ENCODE peak calls at places on chromosomes 6 and 20, in six cellular contexts. One of them, this sample, is unnamed.

GRCh38 chr6:156794963-156795362 is 17.8 kb downstream of the ARID1B start:
- DNase-seq in activated CD4-positive, alpha-beta T cell treated with anti-CD3 and anti-CD28 coated beads, Interleukin-2, amount 50 U/mL, for 48 hours: peak
- DNase-seq in stimulated activated CD4-positive, alpha-beta T cell treated with anti-CD3 and anti-CD28 coated beads, Interleukin-12 subunit alpha, Interleukin-12 subunit beta, amount 100 ng/mL, for 48 hours: no peak
- DNase-seq in ovary: no peak
- DNase-seq in central memory CD8-positive, alpha-beta T cell: no peak
- DNase-seq in glutamatergic neuron: no peak
- DNase-seq in this sample: no peak

GRCh38 chr6:35310265-35310831 is 12.7 kb downstream of the DEF6 start:
- DNase-seq in ovary: no peak
- DNase-seq in activated CD4-positive, alpha-beta T cell treated with anti-CD3 and anti-CD28 coated beads, Interleukin-2, amount 50 U/mL, for 48 hours: peak
- DNase-seq in glutamatergic neuron: no peak
- DNase-seq in central memory CD8-positive, alpha-beta T cell: no peak
- DNase-seq in stimulated activated CD4-positive, alpha-beta T cell treated with anti-CD3 and anti-CD28 coated beads, Interleukin-12 subunit alpha, Interleukin-12 subunit beta, amount 100 ng/mL, for 48 hours: peak
- DNase-seq in this sample: no peak

GRCh38 chr6:154537486-154537885 is 27.0 kb upstream of the CNKSR3 start:
- DNase-seq in central memory CD8-positive, alpha-beta T cell: no peak
- DNase-seq in stimulated activated CD4-positive, alpha-beta T cell treated with anti-CD3 and anti-CD28 coated beads, Interleukin-12 subunit alpha, Interleukin-12 subunit beta, amount 100 ng/mL, for 48 hours: no peak
- DNase-seq in activated CD4-positive, alpha-beta T cell treated with anti-CD3 and anti-CD28 coated beads, Interleukin-2, amount 50 U/mL, for 48 hours: no peak
- DNase-seq in glutamatergic neuron: peak
- DNase-seq in ovary: no peak
- DNase-seq in this sample: no peak

GRCh38 chr6:46948699-46949098 is 27.0 kb upstream of the ADGRF5 start:
- DNase-seq in central memory CD8-positive, alpha-beta T cell: no peak
- DNase-seq in glutamatergic neuron: no peak
- DNase-seq in stimulated activated CD4-positive, alpha-beta T cell treated with anti-CD3 and anti-CD28 coated beads, Interleukin-12 subunit alpha, Interleukin-12 subunit beta, amount 100 ng/mL, for 48 hours: no peak
- DNase-seq in ovary: no peak
- DNase-seq in activated CD4-positive, alpha-beta T cell treated with anti-CD3 and anti-CD28 coated beads, Interleukin-2, amount 50 U/mL, for 48 hours: no peak
- DNase-seq in this sample: peak

GRCh38 chr20:51036226-51036625 is 13.3 kb upstream of the KCNG1 start:
- DNase-seq in central memory CD8-positive, alpha-beta T cell: no peak
- DNase-seq in glutamatergic neuron: no peak
- DNase-seq in activated CD4-positive, alpha-beta T cell treated with anti-CD3 and anti-CD28 coated beads, Interleukin-2, amount 50 U/mL, for 48 hours: no peak
- DNase-seq in stimulated activated CD4-positive, alpha-beta T cell treated with anti-CD3 and anti-CD28 coated beads, Interleukin-12 subunit alpha, Interleukin-12 subunit beta, amount 100 ng/mL, for 48 hours: no peak
- DNase-seq in ovary: no peak
- DNase-seq in this sample: no peak

GRCh38 chr6:13044390-13044789 is 283.9 kb downstream of the TBC1D7 start:
- DNase-seq in ovary: no peak
- DNase-seq in central memory CD8-positive, alpha-beta T cell: no peak
- DNase-seq in stimulated activated CD4-positive, alpha-beta T cell treated with anti-CD3 and anti-CD28 coated beads, Interleukin-12 subunit alpha, Interleukin-12 subunit beta, amount 100 ng/mL, for 48 hours: no peak
- DNase-seq in glutamatergic neuron: no peak
- DNase-seq in activated CD4-positive, alpha-beta T cell treated with anti-CD3 and anti-CD28 coated beads, Interleukin-2, amount 50 U/mL, for 48 hours: no peak
- DNase-seq in this sample: peak

GRCh38 chr6:43481591-43482242 is 4.3 kb downstream of the TJAP1 start:
- DNase-seq in activated CD4-positive, alpha-beta T cell treated with anti-CD3 and anti-CD28 coated beads, Interleukin-2, amount 50 U/mL, for 48 hours: no peak
- DNase-seq in glutamatergic neuron: no peak
- DNase-seq in central memory CD8-positive, alpha-beta T cell: no peak
- DNase-seq in ovary: no peak
- DNase-seq in stimulated activated CD4-positive, alpha-beta T cell treated with anti-CD3 and anti-CD28 coated beads, Interleukin-12 subunit alpha, Interleukin-12 subunit beta, amount 100 ng/mL, for 48 hours: no peak
- DNase-seq in this sample: no peak

GRCh38 chr20:52493177-52493711 is 301.7 kb upstream of the ZFP64 start:
- DNase-seq in glutamatergic neuron: no peak
- DNase-seq in activated CD4-positive, alpha-beta T cell treated with anti-CD3 and anti-CD28 coated beads, Interleukin-2, amount 50 U/mL, for 48 hours: peak
- DNase-seq in central memory CD8-positive, alpha-beta T cell: no peak
- DNase-seq in stimulated activated CD4-positive, alpha-beta T cell treated with anti-CD3 and anti-CD28 coated beads, Interleukin-12 subunit alpha, Interleukin-12 subunit beta, amount 100 ng/mL, for 48 hours: no peak
- DNase-seq in ovary: no peak
- DNase-seq in this sample: no peak

GRCh38 chr6:168160506-168161370 is 81.7 kb upstream of the FRMD1 start:
- DNase-seq in glutamatergic neuron: no peak
- DNase-seq in activated CD4-positive, alpha-beta T cell treated with anti-CD3 and anti-CD28 coated beads, Interleukin-2, amount 50 U/mL, for 48 hours: no peak
- DNase-seq in stimulated activated CD4-positive, alpha-beta T cell treated with anti-CD3 and anti-CD28 coated beads, Interleukin-12 subunit alpha, Interleukin-12 subunit beta, amount 100 ng/mL, for 48 hours: no peak
- DNase-seq in central memory CD8-positive, alpha-beta T cell: no peak
- DNase-seq in ovary: no peak
- DNase-seq in this sample: no peak

GRCh38 chr20:51334609-51335008 is 207.9 kb downstream of the NFATC2 start:
- DNase-seq in glutamatergic neuron: no peak
- DNase-seq in activated CD4-positive, alpha-beta T cell treated with anti-CD3 and anti-CD28 coated beads, Interleukin-2, amount 50 U/mL, for 48 hours: no peak
- DNase-seq in stimulated activated CD4-positive, alpha-beta T cell treated with anti-CD3 and anti-CD28 coated beads, Interleukin-12 subunit alpha, Interleukin-12 subunit beta, amount 100 ng/mL, for 48 hours: no peak
- DNase-seq in ovary: no peak
- DNase-seq in central memory CD8-positive, alpha-beta T cell: no peak
- DNase-seq in this sample: no peak

GRCh38 chr6:44264154-44265002 is 973 bp downstream of the NFKBIE start:
- DNase-seq in central memory CD8-positive, alpha-beta T cell: no peak
- DNase-seq in ovary: no peak
- DNase-seq in stimulated activated CD4-positive, alpha-beta T cell treated with anti-CD3 and anti-CD28 coated beads, Interleukin-12 subunit alpha, Interleukin-12 subunit beta, amount 100 ng/mL, for 48 hours: no peak
- DNase-seq in glutamatergic neuron: no peak
- DNase-seq in activated CD4-positive, alpha-beta T cell treated with anti-CD3 and anti-CD28 coated beads, Interleukin-2, amount 50 U/mL, for 48 hours: peak
- DNase-seq in this sample: no peak

GRCh38 chr6:137868721-137869631 is 1.9 kb downstream of the TNFAIP3 start:
- DNase-seq in glutamatergic neuron: no peak
- DNase-seq in central memory CD8-positive, alpha-beta T cell: no peak
- DNase-seq in ovary: no peak
- DNase-seq in activated CD4-positive, alpha-beta T cell treated with anti-CD3 and anti-CD28 coated beads, Interleukin-2, amount 50 U/mL, for 48 hours: no peak
- DNase-seq in stimulated activated CD4-positive, alpha-beta T cell treated with anti-CD3 and anti-CD28 coated beads, Interleukin-12 subunit alpha, Interleukin-12 subunit beta, amount 100 ng/mL, for 48 hours: no peak
- DNase-seq in this sample: no peak

GRCh38 chr6:18171861-18172260 is 16.6 kb downstream of the KDM1B start:
- DNase-seq in central memory CD8-positive, alpha-beta T cell: no peak
- DNase-seq in ovary: no peak
- DNase-seq in glutamatergic neuron: no peak
- DNase-seq in activated CD4-positive, alpha-beta T cell treated with anti-CD3 and anti-CD28 coated beads, Interleukin-2, amount 50 U/mL, for 48 hours: no peak
- DNase-seq in stimulated activated CD4-positive, alpha-beta T cell treated with anti-CD3 and anti-CD28 coated beads, Interleukin-12 subunit alpha, Interleukin-12 subunit beta, amount 100 ng/mL, for 48 hours: no peak
- DNase-seq in this sample: no peak

GRCh38 chr20:64049060-64049886 is at the start of gene SOX18:
- DNase-seq in ovary: no peak
- DNase-seq in central memory CD8-positive, alpha-beta T cell: no peak
- DNase-seq in glutamatergic neuron: peak
- DNase-seq in stimulated activated CD4-positive, alpha-beta T cell treated with anti-CD3 and anti-CD28 coated beads, Interleukin-12 subunit alpha, Interleukin-12 subunit beta, amount 100 ng/mL, for 48 hours: no peak
- DNase-seq in activated CD4-positive, alpha-beta T cell treated with anti-CD3 and anti-CD28 coated beads, Interleukin-2, amount 50 U/mL, for 48 hours: peak
- DNase-seq in this sample: no peak

GRCh38 chr6:16548121-16548520 is 213.1 kb downstream of the ATXN1 start:
- DNase-seq in ovary: no peak
- DNase-seq in glutamatergic neuron: no peak
- DNase-seq in central memory CD8-positive, alpha-beta T cell: no peak
- DNase-seq in activated CD4-positive, alpha-beta T cell treated with anti-CD3 and anti-CD28 coated beads, Interleukin-2, amount 50 U/mL, for 48 hours: no peak
- DNase-seq in stimulated activated CD4-positive, alpha-beta T cell treated with anti-CD3 and anti-CD28 coated beads, Interleukin-12 subunit alpha, Interleukin-12 subunit beta, amount 100 ng/mL, for 48 hours: no peak
- DNase-seq in this sample: no peak

GRCh38 chr6:48568856-48569255 is 457.9 kb upstream of the PTCHD4 start:
- DNase-seq in stimulated activated CD4-positive, alpha-beta T cell treated with anti-CD3 and anti-CD28 coated beads, Interleukin-12 subunit alpha, Interleukin-12 subunit beta, amount 100 ng/mL, for 48 hours: no peak
- DNase-seq in ovary: no peak
- DNase-seq in activated CD4-positive, alpha-beta T cell treated with anti-CD3 and anti-CD28 coated beads, Interleukin-2, amount 50 U/mL, for 48 hours: no peak
- DNase-seq in glutamatergic neuron: no peak
- DNase-seq in central memory CD8-positive, alpha-beta T cell: no peak
- DNase-seq in this sample: no peak

GRCh38 chr6:166752097-166752496 is 125.0 kb upstream of the RPS6KA2 start:
- DNase-seq in stimulated activated CD4-positive, alpha-beta T cell treated with anti-CD3 and anti-CD28 coated beads, Interleukin-12 subunit alpha, Interleukin-12 subunit beta, amount 100 ng/mL, for 48 hours: no peak
- DNase-seq in glutamatergic neuron: no peak
- DNase-seq in ovary: no peak
- DNase-seq in central memory CD8-positive, alpha-beta T cell: no peak
- DNase-seq in activated CD4-positive, alpha-beta T cell treated with anti-CD3 and anti-CD28 coated beads, Interleukin-2, amount 50 U/mL, for 48 hours: no peak
- DNase-seq in this sample: no peak

GRCh38 chr6:129331450-129332138 is 378.4 kb downstream of the ARHGAP18 start:
- DNase-seq in stimulated activated CD4-positive, alpha-beta T cell treated with anti-CD3 and anti-CD28 coated beads, Interleukin-12 subunit alpha, Interleukin-12 subunit beta, amount 100 ng/mL, for 48 hours: no peak
- DNase-seq in central memory CD8-positive, alpha-beta T cell: no peak
- DNase-seq in activated CD4-positive, alpha-beta T cell treated with anti-CD3 and anti-CD28 coated beads, Interleukin-2, amount 50 U/mL, for 48 hours: no peak
- DNase-seq in ovary: no peak
- DNase-seq in glutamatergic neuron: no peak
- DNase-seq in this sample: no peak

GRCh38 chr20:6908673-6909072 is 141.2 kb downstream of the BMP2 start:
- DNase-seq in glutamatergic neuron: no peak
- DNase-seq in activated CD4-positive, alpha-beta T cell treated with anti-CD3 and anti-CD28 coated beads, Interleukin-2, amount 50 U/mL, for 48 hours: no peak
- DNase-seq in central memory CD8-positive, alpha-beta T cell: no peak
- DNase-seq in ovary: no peak
- DNase-seq in stimulated activated CD4-positive, alpha-beta T cell treated with anti-CD3 and anti-CD28 coated beads, Interleukin-12 subunit alpha, Interleukin-12 subunit beta, amount 100 ng/mL, for 48 hours: no peak
- DNase-seq in this sample: no peak

GRCh38 chr6:34657037-34657306 is 39.6 kb downstream of the ILRUN start:
- DNase-seq in glutamatergic neuron: no peak
- DNase-seq in ovary: no peak
- DNase-seq in stimulated activated CD4-positive, alpha-beta T cell treated with anti-CD3 and anti-CD28 coated beads, Interleukin-12 subunit alpha, Interleukin-12 subunit beta, amount 100 ng/mL, for 48 hours: no peak
- DNase-seq in central memory CD8-positive, alpha-beta T cell: no peak
- DNase-seq in activated CD4-positive, alpha-beta T cell treated with anti-CD3 and anti-CD28 coated beads, Interleukin-2, amount 50 U/mL, for 48 hours: no peak
- DNase-seq in this sample: no peak

GRCh38 chr20:64234291-64234791 is 21.2 kb upstream of the PCMTD2 start:
- DNase-seq in glutamatergic neuron: peak
- DNase-seq in activated CD4-positive, alpha-beta T cell treated with anti-CD3 and anti-CD28 coated beads, Interleukin-2, amount 50 U/mL, for 48 hours: no peak
- DNase-seq in ovary: no peak
- DNase-seq in central memory CD8-positive, alpha-beta T cell: no peak
- DNase-seq in stimulated activated CD4-positive, alpha-beta T cell treated with anti-CD3 and anti-CD28 coated beads, Interleukin-12 subunit alpha, Interleukin-12 subunit beta, amount 100 ng/mL, for 48 hours: no peak
- DNase-seq in this sample: no peak

GRCh38 chr6:144378437-144378836 is 93.3 kb downstream of the UTRN start:
- DNase-seq in activated CD4-positive, alpha-beta T cell treated with anti-CD3 and anti-CD28 coated beads, Interleukin-2, amount 50 U/mL, for 48 hours: no peak
- DNase-seq in ovary: no peak
- DNase-seq in central memory CD8-positive, alpha-beta T cell: no peak
- DNase-seq in stimulated activated CD4-positive, alpha-beta T cell treated with anti-CD3 and anti-CD28 coated beads, Interleukin-12 subunit alpha, Interleukin-12 subunit beta, amount 100 ng/mL, for 48 hours: no peak
- DNase-seq in glutamatergic neuron: no peak
- DNase-seq in this sample: no peak

GRCh38 chr6:23659125-23659524 is 466.9 kb upstream of the NRSN1 start:
- DNase-seq in central memory CD8-positive, alpha-beta T cell: no peak
- DNase-seq in glutamatergic neuron: peak
- DNase-seq in ovary: no peak
- DNase-seq in stimulated activated CD4-positive, alpha-beta T cell treated with anti-CD3 and anti-CD28 coated beads, Interleukin-12 subunit alpha, Interleukin-12 subunit beta, amount 100 ng/mL, for 48 hours: no peak
- DNase-seq in activated CD4-positive, alpha-beta T cell treated with anti-CD3 and anti-CD28 coated beads, Interleukin-2, amount 50 U/mL, for 48 hours: no peak
- DNase-seq in this sample: peak

GRCh38 chr6:24766685-24767462 is 7.9 kb upstream of the GMNN start:
- DNase-seq in central memory CD8-positive, alpha-beta T cell: no peak
- DNase-seq in ovary: no peak
- DNase-seq in stimulated activated CD4-positive, alpha-beta T cell treated with anti-CD3 and anti-CD28 coated beads, Interleukin-12 subunit alpha, Interleukin-12 subunit beta, amount 100 ng/mL, for 48 hours: no peak
- DNase-seq in activated CD4-positive, alpha-beta T cell treated with anti-CD3 and anti-CD28 coated beads, Interleukin-2, amount 50 U/mL, for 48 hours: no peak
- DNase-seq in glutamatergic neuron: no peak
- DNase-seq in this sample: no peak

GRCh38 chr6:30963641-30964040 is 19.9 kb upstream of the MUC21 start:
- DNase-seq in stimulated activated CD4-positive, alpha-beta T cell treated with anti-CD3 and anti-CD28 coated beads, Interleukin-12 subunit alpha, Interleukin-12 subunit beta, amount 100 ng/mL, for 48 hours: no peak
- DNase-seq in glutamatergic neuron: no peak
- DNase-seq in activated CD4-positive, alpha-beta T cell treated with anti-CD3 and anti-CD28 coated beads, Interleukin-2, amount 50 U/mL, for 48 hours: no peak
- DNase-seq in central memory CD8-positive, alpha-beta T cell: no peak
- DNase-seq in ovary: no peak
- DNase-seq in this sample: no peak

GRCh38 chr20:20259534-20259933 is 108.4 kb upstream of the INSM1 start:
- DNase-seq in central memory CD8-positive, alpha-beta T cell: no peak
- DNase-seq in activated CD4-positive, alpha-beta T cell treated with anti-CD3 and anti-CD28 coated beads, Interleukin-2, amount 50 U/mL, for 48 hours: no peak
- DNase-seq in ovary: no peak
- DNase-seq in glutamatergic neuron: no peak
- DNase-seq in stimulated activated CD4-positive, alpha-beta T cell treated with anti-CD3 and anti-CD28 coated beads, Interleukin-12 subunit alpha, Interleukin-12 subunit beta, amount 100 ng/mL, for 48 hours: no peak
- DNase-seq in this sample: no peak

GRCh38 chr20:13852321-13852720 is 67.5 kb downstream of the NDUFAF5 start:
- DNase-seq in glutamatergic neuron: no peak
- DNase-seq in ovary: no peak
- DNase-seq in central memory CD8-positive, alpha-beta T cell: no peak
- DNase-seq in stimulated activated CD4-positive, alpha-beta T cell treated with anti-CD3 and anti-CD28 coated beads, Interleukin-12 subunit alpha, Interleukin-12 subunit beta, amount 100 ng/mL, for 48 hours: no peak
- DNase-seq in activated CD4-positive, alpha-beta T cell treated with anti-CD3 and anti-CD28 coated beads, Interleukin-2, amount 50 U/mL, for 48 hours: no peak
- DNase-seq in this sample: no peak

GRCh38 chr6:135030532-135031178 is 24.0 kb downstream of the HBS1L start:
- DNase-seq in ovary: no peak
- DNase-seq in central memory CD8-positive, alpha-beta T cell: no peak
- DNase-seq in activated CD4-positive, alpha-beta T cell treated with anti-CD3 and anti-CD28 coated beads, Interleukin-2, amount 50 U/mL, for 48 hours: no peak
- DNase-seq in stimulated activated CD4-positive, alpha-beta T cell treated with anti-CD3 and anti-CD28 coated beads, Interleukin-12 subunit alpha, Interleukin-12 subunit beta, amount 100 ng/mL, for 48 hours: peak
- DNase-seq in glutamatergic neuron: no peak
- DNase-seq in this sample: no peak

GRCh38 chr20:2740702-2741101 is 48.1 kb downstream of the EBF4 start:
- DNase-seq in glutamatergic neuron: no peak
- DNase-seq in stimulated activated CD4-positive, alpha-beta T cell treated with anti-CD3 and anti-CD28 coated beads, Interleukin-12 subunit alpha, Interleukin-12 subunit beta, amount 100 ng/mL, for 48 hours: no peak
- DNase-seq in ovary: no peak
- DNase-seq in activated CD4-positive, alpha-beta T cell treated with anti-CD3 and anti-CD28 coated beads, Interleukin-2, amount 50 U/mL, for 48 hours: no peak
- DNase-seq in central memory CD8-positive, alpha-beta T cell: no peak
- DNase-seq in this sample: peak

GRCh38 chr20:43862438-43862837 is 52.2 kb upstream of the TOX2 start:
- DNase-seq in glutamatergic neuron: no peak
- DNase-seq in activated CD4-positive, alpha-beta T cell treated with anti-CD3 and anti-CD28 coated beads, Interleukin-2, amount 50 U/mL, for 48 hours: no peak
- DNase-seq in stimulated activated CD4-positive, alpha-beta T cell treated with anti-CD3 and anti-CD28 coated beads, Interleukin-12 subunit alpha, Interleukin-12 subunit beta, amount 100 ng/mL, for 48 hours: no peak
- DNase-seq in central memory CD8-positive, alpha-beta T cell: no peak
- DNase-seq in ovary: no peak
- DNase-seq in this sample: no peak

This sample was measured in SJCRH30.